ENCODE peak calls at places on chromosomes 4 and X, in five cellular contexts. One of them, this sample, is unnamed.

GRCh38 chrX:71366674-71367256 is 608 bp downstream of the TAF1 start:
- DNase-seq in DMS 273 treated with DMSO at 0.1 percent for 48 hours: no peak
- DNase-seq in NB4: peak; percentile 60
- DNase-seq in amniotic stem cell: no peak
- DNase-seq in HCT116: no peak
- DNase-seq in this sample: peak; percentile 27

GRCh38 chr4:3700223-3700622 is 66.0 kb upstream of the ADRA2C start:
- DNase-seq in DMS 273 treated with DMSO at 0.1 percent for 48 hours: no peak
- DNase-seq in NB4: no peak
- DNase-seq in amniotic stem cell: no peak
- DNase-seq in HCT116: no peak
- DNase-seq in this sample: no peak

GRCh38 chrX:10900585-10901289 is 210.4 kb upstream of the HCCS start:
- DNase-seq in DMS 273 treated with DMSO at 0.1 percent for 48 hours: no peak
- DNase-seq in NB4: no peak
- DNase-seq in amniotic stem cell: no peak
- DNase-seq in HCT116: no peak
- DNase-seq in this sample: no peak

GRCh38 chrX:12581546-12581945 is 209.7 kb upstream of the PRPS2 start:
- DNase-seq in DMS 273 treated with DMSO at 0.1 percent for 48 hours: no peak
- DNase-seq in NB4: no peak
- DNase-seq in amniotic stem cell: no peak
- DNase-seq in HCT116: no peak
- DNase-seq in this sample: no peak

GRCh38 chr4:4869380-4869723 is 9.9 kb downstream of the MSX1 start:
- DNase-seq in DMS 273 treated with DMSO at 0.1 percent for 48 hours: no peak
- DNase-seq in NB4: no peak
- DNase-seq in amniotic stem cell: no peak
- DNase-seq in HCT116: no peak
- DNase-seq in this sample: no peak

GRCh38 chr4:169311643-169312365 is 41.0 kb upstream of the SH3RF1 start:
- DNase-seq in DMS 273 treated with DMSO at 0.1 percent for 48 hours: no peak
- DNase-seq in NB4: peak; percentile 57
- DNase-seq in amniotic stem cell: no peak
- DNase-seq in HCT116: peak; percentile 66
- DNase-seq in this sample: peak; percentile 49

GRCh38 chr4:15756361-15756861 is 21.7 kb upstream of the CD38 start:
- DNase-seq in DMS 273 treated with DMSO at 0.1 percent for 48 hours: no peak
- DNase-seq in NB4: peak; percentile 99
- DNase-seq in amniotic stem cell: no peak
- DNase-seq in HCT116: peak; percentile 26
- DNase-seq in this sample: no peak

GRCh38 chrX:154471870-154472684 is 7.0 kb downstream of the LAGE3 start:
- DNase-seq in DMS 273 treated with DMSO at 0.1 percent for 48 hours: no peak
- DNase-seq in NB4: no peak
- DNase-seq in amniotic stem cell: no peak
- DNase-seq in HCT116: no peak
- DNase-seq in this sample: no peak

GRCh38 chrX:45806410-45807121 is 605.9 kb upstream of the DIPK2B start:
- DNase-seq in DMS 273 treated with DMSO at 0.1 percent for 48 hours: no peak
- DNase-seq in NB4: peak; percentile 60
- DNase-seq in amniotic stem cell: peak; percentile 56
- DNase-seq in HCT116: no peak
- DNase-seq in this sample: no peak

GRCh38 chr4:140774956-140775355 is 18.8 kb upstream of the TBC1D9 start:
- DNase-seq in DMS 273 treated with DMSO at 0.1 percent for 48 hours: no peak
- DNase-seq in NB4: no peak
- DNase-seq in amniotic stem cell: no peak
- DNase-seq in HCT116: no peak
- DNase-seq in this sample: no peak

GRCh38 chr4:154234576-154234975 is 257.0 kb downstream of the DCHS2 start:
- DNase-seq in DMS 273 treated with DMSO at 0.1 percent for 48 hours: no peak
- DNase-seq in NB4: no peak
- DNase-seq in amniotic stem cell: no peak
- DNase-seq in HCT116: no peak
- DNase-seq in this sample: no peak

GRCh38 chr4:55180980-55181379 is 55.6 kb upstream of the KDR start:
- DNase-seq in DMS 273 treated with DMSO at 0.1 percent for 48 hours: no peak
- DNase-seq in NB4: no peak
- DNase-seq in amniotic stem cell: no peak
- DNase-seq in HCT116: no peak
- DNase-seq in this sample: no peak

GRCh38 chr4:140108713-140109230 is 45.2 kb downstream of the MAML3 start:
- DNase-seq in DMS 273 treated with DMSO at 0.1 percent for 48 hours: no peak
- DNase-seq in NB4: no peak
- DNase-seq in amniotic stem cell: no peak
- DNase-seq in HCT116: no peak
- DNase-seq in this sample: no peak

This sample was measured in NCI-H524.